ENCODE peak calls at places on chromosome 22, in six cellular contexts. S, U, B, Y, P and T are unnamed samples. For H3K9me3 and H3K4me1, the result is how much of the 10 kb centered on the place peaks cover.

GRCh38 chr22:22865311-22866072 is 22.1 kb upstream of the IGLL5 start:
- DNase-seq in U (no peak), B (no peak), Y (peak), S (no peak), P (peak), T (no peak)

GRCh38 chr22:25068701-25069100 is 116.2 kb downstream of the KIAA1671 start:
- DNase-seq in Y (peak), S (peak), P (no peak), U (no peak), B (no peak), T (no peak)

GRCh38 chr22:32847067-32847491 is 45.6 kb downstream of the TIMP3 start:
- DNase-seq in S (no peak), P (no peak), U (no peak), Y (no peak), B (no peak), T (peak)

GRCh38 chr22:17969732-17970131 is 54.6 kb downstream of the MICAL3 start:
- DNase-seq in B (no peak), P (no peak), U (no peak), Y (no peak), S (peak), T (peak)

GRCh38 chr22:17866127-17866526 is 91.9 kb upstream of the BID start:
- DNase-seq in U (peak), Y (no peak), P (no peak), B (no peak), S (no peak), T (no peak)

GRCh38 chr22:24421428-24421931 is 5.9 kb upstream of the ADORA2A start:
- DNase-seq in B (no peak), P (no peak), S (no peak), Y (no peak), U (no peak), T (no peak)

GRCh38 chr22:23218053-23218866 is 38.0 kb downstream of the BCR start:
- DNase-seq in Y (no peak), U (no peak), P (no peak), B (no peak), S (peak), T (peak)

GRCh38 chr22:23042179-23042578 is 28.1 kb upstream of the GNAZ start:
- DNase-seq in P (no peak), S (no peak), B (no peak), U (no peak), Y (no peak), T (no peak)

GRCh38 chr22:41094036-41094435 is 1.6 kb downstream of the EP300 start:
- DNase-seq in Y (no peak), B (peak), P (peak), U (no peak), S (no peak), T (no peak)

GRCh38 chr22:26629988-26630761 is 8.4 kb downstream of the CRYBA4 start:
- DNase-seq in Y (no peak), P (no peak), U (no peak), B (no peak), S (no peak), T (no peak)

GRCh38 chr22:18031670-18032454 is 7.5 kb upstream of the MICAL3 start:
- DNase-seq in P (no peak), Y (no peak), S (peak), B (no peak), U (no peak), T (peak)

GRCh38 chr22:41525450-41526225 is 18.6 kb downstream of the POLR3H start:
- DNase-seq in B (no peak), S (no peak), P (no peak), U (no peak), Y (no peak), T (no peak)

GRCh38 chr22:42179616-42180015 is 49.0 kb upstream of the CYP2D6 start:
- DNase-seq in B (no peak), S (no peak), P (no peak), Y (no peak), U (no peak), T (no peak)

GRCh38 chr22:43925433-43926348 is 2.1 kb downstream of the PNPLA3 start:
- DNase-seq in B (no peak), S (no peak), P (no peak), Y (no peak), U (no peak), T (no peak)

DNA sequence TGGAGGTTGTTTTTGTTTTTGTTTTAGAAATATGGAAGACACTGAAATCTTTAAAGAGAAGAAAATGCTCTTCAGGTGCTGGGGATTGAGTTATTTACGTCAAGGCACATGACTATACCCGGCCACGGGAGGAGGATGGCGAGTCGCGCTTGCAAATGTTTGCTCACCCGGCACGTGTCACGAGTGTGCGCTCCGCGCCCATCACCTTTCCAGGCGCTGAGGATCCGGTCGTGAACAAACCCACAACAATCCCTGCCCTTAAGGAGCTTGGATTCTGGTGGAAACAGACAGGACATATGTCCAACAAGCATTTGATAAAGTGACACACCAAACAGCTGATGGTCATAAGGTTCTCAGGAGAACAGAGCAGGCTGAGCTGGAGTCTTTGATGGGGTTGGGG is 715.5 kb downstream of the BRD1 start:
- DNase-seq in S (no peak), B (no peak), U (no peak), Y (no peak), P (no peak), T (no peak)
- H3K9me3 ChIP-seq in S (under half), B (under half), U (under half), Y (under half), P (under half), T (under half)

DNA sequence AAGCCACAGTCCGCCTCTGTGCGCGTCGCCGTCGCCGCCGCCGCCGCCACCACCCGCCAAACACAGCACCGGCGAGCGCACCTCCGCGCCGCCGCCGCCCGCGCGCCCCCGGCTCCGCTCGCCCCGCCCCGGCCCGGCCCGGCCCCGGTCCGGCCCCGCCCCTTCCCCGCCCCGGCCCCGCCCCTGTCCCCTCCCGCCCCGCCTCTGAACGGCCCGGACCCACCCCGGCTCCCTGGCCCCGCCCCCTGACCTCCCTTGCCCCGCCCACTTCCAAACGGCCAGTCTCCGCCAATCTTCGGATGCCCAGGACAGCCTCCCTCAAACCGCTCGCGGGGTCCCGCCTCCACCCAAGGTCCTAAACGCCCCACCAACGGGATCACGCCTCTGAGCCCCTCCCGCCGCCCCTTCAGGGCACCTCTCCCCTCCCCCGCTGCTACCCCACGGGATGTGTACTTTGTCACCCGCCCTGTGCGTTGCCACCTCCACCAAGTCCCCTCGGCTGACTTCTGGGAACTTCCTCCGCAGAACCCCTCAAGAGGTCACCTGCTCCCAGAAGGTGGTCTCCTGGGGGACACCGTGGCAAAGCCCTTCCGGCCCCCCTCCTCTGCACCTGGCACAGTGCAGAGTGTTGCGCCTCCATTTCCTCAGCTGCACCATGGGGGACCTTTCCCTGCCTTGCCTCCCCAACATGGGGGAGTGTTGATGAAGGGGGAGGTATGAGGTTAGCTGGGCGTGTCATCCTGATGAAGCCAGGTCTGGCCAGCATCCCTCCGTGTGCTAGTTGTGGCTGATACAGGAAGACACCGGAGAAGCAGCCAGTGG is at the start of gene KIAA0930:
- DNase-seq in S (peak), P (peak), Y (peak), U (peak), B (peak), T (peak)
- TF ChIP-seq POLR2A in S (no peak), P (no peak), Y (no peak), U (no peak), B (no peak), T (no peak)

GRCh38 chr22:36328635-36329216 is 59.0 kb downstream of the MYH9 start:
- DNase-seq in S (peak), Y (peak), P (peak), U (no peak), B (peak), T (peak)

GRCh38 chr22:36330127-36330526 is 57.6 kb downstream of the MYH9 start:
- DNase-seq in B (no peak), U (no peak), P (no peak), S (no peak), Y (no peak), T (no peak)

GRCh38 chr22:36327922-36328551 is 59.7 kb downstream of the MYH9 start:
- DNase-seq in P (no peak), S (no peak), U (no peak), B (no peak), Y (no peak), T (peak)

GRCh38 chr22:36330655-36331305 is 57.0 kb downstream of the MYH9 start:
- DNase-seq in P (no peak), B (no peak), U (no peak), Y (no peak), S (peak), T (peak)

GRCh38 chr22:36329217-36330078 is 58.3 kb downstream of the MYH9 start:
- DNase-seq in P (peak), S (peak), Y (peak), B (no peak), U (no peak), T (peak)
- H3K4me1 ChIP-seq in P (half or more), S (half or more), Y (under half), B (half or more), U (half or more), T (half or more)

GRCh38 chr22:47277511-47277910 is 515.1 kb downstream of the TBC1D22A start:
- DNase-seq in P (no peak), B (no peak), S (no peak), U (no peak), Y (no peak), T (no peak)
- H3K9me3 ChIP-seq in P (under half), B (under half), S (under half), U (under half), Y (under half), T (under half)

GRCh38 chr22:30423296-30423958 is 2.1 kb upstream of the MTFP1 start:
- DNase-seq in P (peak), Y (peak), B (no peak), U (no peak), S (peak), T (peak)
- TF ChIP-seq POLR2A in P (peak), Y (peak), B (peak), U (peak), S (no peak), T (peak)

DNA sequence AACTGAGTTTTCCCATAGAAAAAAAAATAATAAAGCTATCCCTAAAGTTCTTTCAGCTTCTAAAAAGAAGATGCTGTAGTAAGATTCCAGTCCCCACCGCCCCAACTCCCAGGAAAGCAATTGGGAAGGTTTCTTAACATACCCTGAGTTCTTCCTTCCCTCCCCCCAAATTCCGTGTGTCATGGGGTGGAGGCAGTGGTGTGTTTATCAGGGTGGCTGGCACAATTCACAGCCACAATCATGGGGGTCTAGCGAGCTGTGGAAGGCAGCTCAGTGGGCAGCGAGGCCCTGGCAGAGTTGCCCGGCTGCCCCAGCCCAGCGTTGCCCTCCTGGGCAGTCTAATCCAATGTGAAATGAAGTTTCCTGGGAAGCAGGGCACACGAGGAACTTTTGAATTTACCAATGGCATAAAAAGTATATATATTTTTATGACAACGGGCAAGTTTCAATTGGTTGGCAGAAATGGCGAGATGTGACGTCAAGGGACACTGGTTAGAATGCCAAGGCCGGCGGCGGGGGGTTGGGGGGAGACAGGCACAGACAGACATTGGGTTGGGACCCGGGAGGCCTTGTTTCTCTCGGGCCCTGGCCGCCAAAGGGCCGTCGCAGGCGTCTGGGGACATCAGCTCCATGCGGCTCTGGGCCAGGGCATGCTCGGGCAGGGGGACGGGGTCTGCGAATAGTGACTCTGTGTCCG is 80.7 kb upstream of the PPARA start:
- DNase-seq in U (peak), P (peak), Y (peak), B (peak), S (peak), T (peak)
- H3K4me1 ChIP-seq in U (under half), P (under half), Y (under half), B (half or more), S (half or more), T (half or more)

GRCh38 chr22:20580179-20580578 is 72.8 kb downstream of the MED15 start:
- DNase-seq in S (peak), U (no peak), Y (no peak), P (no peak), B (no peak), T (no peak)
- H3K9me3 ChIP-seq in S (under half), U (under half), Y (under half), P (under half), B (under half), T (under half)

GRCh38 chr22:30905696-30906341 is 62.8 kb downstream of the MORC2 start:
- DNase-seq in U (no peak), P (no peak), B (no peak), S (no peak), Y (no peak), T (no peak)
- TF ChIP-seq POLR2A in U (no peak), P (no peak), B (no peak), S (no peak), Y (no peak), T (no peak)

GRCh38 chr22:29014301-29014700 is 47.3 kb downstream of the C22orf31 start:
- DNase-seq in B (no peak), S (no peak), Y (no peak), P (no peak), U (no peak), T (no peak)
- H3K4me1 ChIP-seq in B (under half), S (under half), Y (under half), P (under half), U (under half), T (under half)

DNA sequence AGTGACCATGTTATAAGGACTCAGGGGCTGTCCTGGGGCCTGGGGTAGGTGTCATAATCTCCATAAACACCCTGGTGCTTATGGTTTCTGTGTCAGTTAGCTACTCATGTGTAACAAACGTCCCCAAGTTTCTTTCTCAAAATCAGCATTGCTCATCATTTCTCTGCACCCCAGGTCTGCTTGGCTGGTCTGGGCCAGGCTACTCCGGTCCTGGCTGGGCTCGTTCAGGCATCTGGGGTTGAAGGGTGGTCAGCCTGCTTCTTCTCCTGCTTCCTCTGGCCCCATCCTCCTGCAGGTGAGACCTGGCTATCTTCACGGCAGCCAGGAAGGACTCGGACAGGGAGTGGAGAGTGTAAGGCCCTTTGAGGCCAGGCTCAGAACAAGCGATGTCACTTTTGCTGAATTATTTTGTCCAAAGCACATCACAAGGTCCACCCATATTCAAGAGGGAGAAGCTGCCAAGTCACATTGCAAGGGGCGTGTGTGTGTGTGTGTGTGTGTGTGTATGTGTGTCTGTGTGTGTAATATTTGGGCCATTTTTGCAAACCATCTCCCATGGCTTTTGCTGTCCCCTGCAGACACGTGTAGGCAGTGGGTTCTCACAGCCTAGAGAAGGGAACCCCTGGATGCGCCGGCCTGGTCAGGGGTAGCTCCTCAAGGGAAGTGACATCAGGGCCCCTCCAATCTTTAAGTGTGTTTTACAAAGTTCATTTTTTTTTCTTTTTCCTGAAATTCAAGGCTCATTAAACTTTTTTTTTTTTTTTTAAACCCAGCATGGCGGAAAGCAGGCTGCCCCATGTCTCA is 535.8 kb downstream of the TBC1D22A start:
- DNase-seq in U (no peak), Y (no peak), P (no peak), S (no peak), B (no peak), T (no peak)
- H3K9me3 ChIP-seq in U (under half), Y (under half), P (under half), S (under half), B (under half), T (under half)